ENCODE peak calls at places on chromosomes 1 and 21, in five cellular contexts. S is GM12878; E is effector memory CD4-positive, alpha-beta T cell; F is endodermal cell; D is fibroblast of lung. K is an unnamed sample. For H3K9me3, the result is how much of the 10 kb centered on the place peaks cover.

GRCh38 chr1:109625176-109625575 is 5.5 kb downstream of the AMPD2 start:
- DNase-seq in S (no peak), E (no peak), F (no peak), D (no peak), K (no peak)

GRCh38 chr1:178470411-178470960 is 26.3 kb downstream of the CLEC20A start:
- DNase-seq in S (no peak), E (no peak), F (no peak), D (no peak), K (no peak)

GRCh38 chr1:33637846-33638440 is 165.5 kb downstream of the ZSCAN20 start:
- DNase-seq in S (no peak), E (no peak), F (peak), D (no peak), K (no peak)

GRCh38 chr1:202810193-202810614 is 550 bp upstream of the PCAT6 start:
- DNase-seq in S (no peak), E (no peak), F (no peak), D (no peak), K (no peak)

GRCh38 chr1:28449904-28450303 is 55.9 kb upstream of the RCC1 start:
- DNase-seq in S (peak), E (no peak), F (no peak), D (no peak), K (no peak)

GRCh38 chr1:94926365-94926914 is 470 bp downstream of the CNN3 start:
- DNase-seq in S (no peak), E (no peak), F (peak), D (peak), K (no peak)

GRCh38 chr1:229209386-229209785 is 61.5 kb upstream of the RAB4A start:
- DNase-seq in S (no peak), E (no peak), F (no peak), D (no peak), K (no peak)

GRCh38 chr1:217846733-217847132 is 215.6 kb downstream of the SPATA17 start:
- DNase-seq in S (no peak), E (no peak), F (no peak), D (no peak), K (no peak)

GRCh38 chr1:7805460-7805859 is 21.4 kb downstream of the PER3 start:
- DNase-seq in S (no peak), E (no peak), F (no peak), D (no peak), K (no peak)

GRCh38 chr1:204448321-204448964 is 36.8 kb upstream of the PPP1R15B start:
- DNase-seq in S (no peak), E (no peak), F (no peak), D (no peak), K (no peak)

GRCh38 chr21:33025106-33025470 is 647 bp upstream of the OLIG2 start:
- DNase-seq in S (no peak), E (no peak), F (peak), D (no peak), K (no peak)

GRCh38 chr1:112501810-112502641 is 6.7 kb upstream of the WNT2B start:
- DNase-seq in S (no peak), E (peak), F (peak), D (peak), K (peak)

GRCh38 chr1:233391338-233391737 is 63.8 kb downstream of the MAP3K21 start:
- DNase-seq in S (no peak), E (no peak), F (no peak), D (no peak), K (no peak)

GRCh38 chr1:6208723-6209660 is 3.1 kb downstream of the RNF207 start:
- DNase-seq in S (no peak), E (no peak), F (peak), D (peak), K (peak)

GRCh38 chr21:34088752-34089151 is 15.4 kb downstream of the MRPS6 start:
- DNase-seq in S (no peak), E (no peak), F (no peak), D (no peak), K (no peak)

GRCh38 chr21:36461918-36462486 is 17.9 kb downstream of the CLDN14 start:
- DNase-seq in S (no peak), E (no peak), F (peak), D (no peak), K (no peak)

GRCh38 chr1:167767794-167768193 is 46.0 kb downstream of the MPZL1 start:
- DNase-seq in S (no peak), E (no peak), F (no peak), D (no peak), K (no peak)

GRCh38 chr1:35178874-35179380 is 14.0 kb downstream of the SFPQ start:
- DNase-seq in S (no peak), E (no peak), F (no peak), D (no peak), K (no peak)

GRCh38 chr1:154304664-154305337 is 16.1 kb upstream of the AQP10 start:
- DNase-seq in S (no peak), E (no peak), F (no peak), D (no peak), K (no peak)

GRCh38 chr21:26641062-26641461 is 68.0 kb upstream of the CYYR1 start:
- DNase-seq in S (no peak), E (no peak), F (no peak), D (no peak), K (no peak)
- H3K9me3 ChIP-seq in S (under half), E (under half), F (under half), D (under half), K (under half)

GRCh38 chr1:1973716-1974642 is 29.6 kb downstream of the CFAP74 start:
- DNase-seq in S (no peak), E (no peak), F (peak), D (no peak), K (no peak)
- H3K9me3 ChIP-seq in S (under half), E (under half), F (under half), D (under half), K (under half)

DNA sequence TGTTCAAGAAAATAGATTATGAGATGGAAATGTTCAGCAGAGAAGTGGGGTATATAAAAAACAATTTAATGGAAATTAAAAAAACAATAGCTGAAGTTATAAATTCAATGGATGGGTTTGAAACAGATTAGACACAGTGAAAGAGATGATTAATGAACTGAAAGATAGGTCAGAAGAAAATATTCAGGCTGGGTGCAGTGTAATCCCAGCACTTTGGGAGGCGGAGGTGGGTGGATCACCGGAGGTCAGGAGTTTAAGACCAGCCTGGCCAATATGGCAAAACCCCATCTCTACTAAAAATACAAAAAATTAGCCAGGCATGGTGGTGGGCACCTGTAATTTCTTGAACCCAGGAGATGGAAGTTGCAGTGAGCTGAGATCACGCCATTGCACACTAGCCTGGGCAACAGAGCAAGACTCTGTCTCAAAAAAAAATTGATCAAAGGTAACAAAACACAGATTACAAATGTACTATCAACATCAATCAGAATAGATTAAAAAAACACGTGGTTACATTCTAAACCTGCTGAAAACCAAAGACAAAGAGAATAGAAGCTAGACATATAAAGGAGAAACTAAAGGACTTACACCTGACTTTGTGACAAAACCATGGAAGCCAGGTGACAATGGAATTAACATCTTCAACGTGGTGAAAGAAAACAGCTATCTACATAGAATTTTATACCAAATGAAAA is 4.8 kb upstream of the SUMO3 start:
- DNase-seq in S (no peak), E (no peak), F (no peak), D (no peak), K (no peak)
- H3K9me3 ChIP-seq in S (under half), E (under half), F (under half), D (under half), K (under half)

GRCh38 chr1:83015163-83015562 is 983.8 kb downstream of the TTLL7 start:
- DNase-seq in S (no peak), E (no peak), F (no peak), D (no peak), K (no peak)

GRCh38 chr1:83023212-83023611 is 975.7 kb downstream of the TTLL7 start:
- DNase-seq in S (no peak), E (no peak), F (no peak), D (no peak), K (no peak)

GRCh38 chr1:83022206-83022605 is 976.7 kb downstream of the TTLL7 start:
- DNase-seq in S (no peak), E (no peak), F (no peak), D (no peak), K (no peak)

GRCh38 chr1:83016354-83016753 is 982.6 kb downstream of the TTLL7 start:
- DNase-seq in S (no peak), E (no peak), F (no peak), D (no peak), K (no peak)

DNA sequence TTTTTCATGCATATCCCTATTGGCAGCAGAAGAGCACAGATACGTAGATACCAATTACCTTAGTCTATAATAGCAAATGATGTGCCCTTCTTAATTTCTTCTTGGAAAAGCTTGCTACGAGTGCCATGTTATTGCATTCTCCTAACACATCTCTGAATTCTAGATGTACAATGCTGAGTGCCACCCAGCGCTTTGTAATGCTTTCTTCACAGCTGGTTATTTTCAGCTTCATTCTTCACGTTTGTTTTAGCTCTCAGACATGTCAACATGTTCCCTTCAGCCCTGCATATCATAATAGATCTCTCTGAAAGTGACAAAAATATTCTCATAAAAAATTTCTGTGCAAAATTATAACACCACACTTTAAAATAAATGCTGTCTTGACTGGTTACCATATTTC is 981.2 kb downstream of the TTLL7 start:
- DNase-seq in S (no peak), E (no peak), F (no peak), D (no peak), K (no peak)
- H3K9me3 ChIP-seq in S (under half), E (under half), F (under half), D (under half), K (under half)

GRCh38 chr1:52544665-52545525 is 8.0 kb downstream of the TUT4 start:
- DNase-seq in S (no peak), E (no peak), F (no peak), D (no peak), K (no peak)

GRCh38 chr1:52542085-52542688 is 10.7 kb downstream of the TUT4 start:
- DNase-seq in S (no peak), E (no peak), F (no peak), D (no peak), K (no peak)

GRCh38 chr1:52549267-52549666 is 3.6 kb downstream of the TUT4 start:
- DNase-seq in S (no peak), E (no peak), F (no peak), D (no peak), K (no peak)

GRCh38 chr1:52550447-52550846 is 2.4 kb downstream of the TUT4 start:
- DNase-seq in S (no peak), E (no peak), F (peak), D (no peak), K (no peak)

DNA sequence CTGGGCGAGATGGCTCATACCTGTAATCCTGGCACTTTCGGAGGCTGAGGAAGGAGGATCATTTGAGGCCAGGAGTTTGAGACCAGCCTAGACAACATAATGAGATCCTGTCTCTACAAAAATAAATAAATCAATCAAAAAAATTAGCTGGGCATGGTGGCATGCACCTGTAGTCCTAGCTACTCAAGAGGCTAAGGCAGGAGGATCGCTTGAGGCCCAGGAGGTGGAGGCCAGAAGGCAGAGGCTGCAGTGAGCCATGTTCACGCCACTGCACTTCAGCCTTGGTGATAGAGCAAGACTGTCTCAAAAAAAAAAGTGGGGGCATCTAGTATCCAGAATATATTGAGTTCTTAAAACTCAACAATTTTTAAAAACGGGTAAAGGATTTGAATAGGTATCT is 6.0 kb downstream of the TUT4 start:
- DNase-seq in S (no peak), E (no peak), F (no peak), D (no peak), K (no peak)
- H3K9me3 ChIP-seq in S (under half), E (under half), F (under half), D (under half), K (under half)

GRCh38 chr1:158251160-158251559 is 3.1 kb upstream of the CD1A start:
- DNase-seq in S (no peak), E (no peak), F (no peak), D (no peak), K (no peak)
- H3K9me3 ChIP-seq in S (under half), E (under half), F (under half), D (under half), K (under half)

GRCh38 chr1:4218619-4219018 is 318.5 kb upstream of the C1orf174 start:
- DNase-seq in S (no peak), E (no peak), F (no peak), D (no peak), K (no peak)
- H3K9me3 ChIP-seq in S (under half), E (under half), F (under half), D (under half), K (under half)